ENCODE peak calls at places on chromosomes 7 and 10, in five cellular contexts. C, O, Q, K and H are unnamed samples.

GRCh38 chr7:95919574-95919973 is 147.2 kb downstream of the DYNC1I1 start:
- DNase-seq in C (no peak), O (no peak), Q (no peak), K (no peak), H (no peak)

GRCh38 chr10:10209152-10209551 is 808.5 kb upstream of the CELF2 start:
- DNase-seq in C (no peak), O (no peak), Q (no peak), K (no peak), H (no peak)

GRCh38 chr10:94069884-94070283 is 76.2 kb downstream of the PLCE1 start:
- DNase-seq in C (no peak), O (no peak), Q (no peak), K (no peak), H (no peak)

GRCh38 chr7:2165610-2166594 is 66.8 kb downstream of the MAD1L1 start:
- DNase-seq in C (peak), O (no peak), Q (peak), K (peak), H (no peak)

GRCh38 chr10:32265756-32266155 is 81.2 kb downstream of the EPC1 start:
- DNase-seq in C (no peak), O (no peak), Q (no peak), K (no peak), H (no peak)

GRCh38 chr10:100744136-100744979 is 1.0 kb upstream of the PAX2 start:
- DNase-seq in C (peak), O (no peak), Q (no peak), K (peak), H (no peak)

GRCh38 chr7:135803143-135803542 is 54.5 kb upstream of the FAM180A start:
- DNase-seq in C (no peak), O (no peak), Q (no peak), K (no peak), H (no peak)

GRCh38 chr7:99173787-99174186 is 29.9 kb upstream of the SMURF1 start:
- DNase-seq in C (no peak), O (no peak), Q (no peak), K (no peak), H (no peak)

GRCh38 chr7:97064972-97065587 is 40.4 kb upstream of the DLX5 start:
- DNase-seq in C (peak), O (no peak), Q (no peak), K (peak), H (peak)

GRCh38 chr7:137402535-137403258 is 59.2 kb upstream of the PTN start:
- DNase-seq in C (no peak), O (no peak), Q (no peak), K (no peak), H (no peak)

GRCh38 chr10:7111574-7111973 is 299.3 kb downstream of the SFMBT2 start:
- DNase-seq in C (no peak), O (no peak), Q (no peak), K (no peak), H (no peak)

GRCh38 chr10:103923502-103923901 is 5.5 kb upstream of the STN1 start:
- DNase-seq in C (no peak), O (no peak), Q (no peak), K (no peak), H (no peak)

GRCh38 chr7:158345731-158346130 is 241.9 kb downstream of the PTPRN2 start:
- DNase-seq in C (no peak), O (no peak), Q (peak), K (no peak), H (no peak)

GRCh38 chr10:27783660-27784059 is 38.0 kb upstream of the MKX start:
- DNase-seq in C (no peak), O (no peak), Q (no peak), K (no peak), H (peak)

GRCh38 chr10:77383861-77384553 is 253.6 kb downstream of the KCNMA1 start:
- DNase-seq in C (no peak), O (no peak), Q (no peak), K (no peak), H (no peak)

GRCh38 chr7:23956769-23957556 is 246.9 kb downstream of the STK31 start:
- DNase-seq in C (no peak), O (no peak), Q (no peak), K (no peak), H (no peak)

GRCh38 chr10:5684971-5685763 is 529 bp downstream of the TASOR2 start:
- DNase-seq in C (peak), O (peak), Q (no peak), K (peak), H (peak)

GRCh38 chr10:109427421-109427820 is 495.9 kb downstream of the XPNPEP1 start:
- DNase-seq in C (no peak), O (no peak), Q (no peak), K (no peak), H (peak)

GRCh38 chr7:31688990-31689389 is 2.0 kb downstream of the PPP1R17 start:
- DNase-seq in C (no peak), O (no peak), Q (no peak), K (no peak), H (no peak)

GRCh38 chr7:127581716-127582115 is 3.7 kb downstream of the GCC1 start:
- DNase-seq in C (no peak), O (no peak), Q (no peak), K (no peak), H (peak)

GRCh38 chr10:88851706-88852105 is at the start of gene ANKRD22:
- DNase-seq in C (no peak), O (no peak), Q (no peak), K (no peak), H (peak)

GRCh38 chr10:48289652-48290238 is 15.2 kb upstream of the FRMPD2 start:
- DNase-seq in C (peak), O (no peak), Q (no peak), K (peak), H (no peak)

GRCh38 chr7:139620676-139621344 is 97.3 kb downstream of the CLEC2L start:
- DNase-seq in C (peak), O (no peak), Q (no peak), K (peak), H (no peak)

GRCh38 chr7:74061840-74062539 is 21.6 kb upstream of the LIMK1 start:
- DNase-seq in C (peak), O (peak), Q (no peak), K (peak), H (peak)

GRCh38 chr10:114491933-114492332 is 87.6 kb upstream of the AFAP1L2 start:
- DNase-seq in C (no peak), O (no peak), Q (no peak), K (no peak), H (no peak)

GRCh38 chr10:16817125-16818019 is at the start of gene RSU1:
- DNase-seq in C (peak), O (peak), Q (peak), K (peak), H (peak)

GRCh38 chr10:133128126-133129081 is 31.6 kb upstream of the KNDC1 start:
- DNase-seq in C (no peak), O (no peak), Q (no peak), K (no peak), H (no peak)

GRCh38 chr10:63633677-63634487 is 112.7 kb downstream of the REEP3 start:
- DNase-seq in C (no peak), O (no peak), Q (no peak), K (no peak), H (peak)